ENCODE peak calls at places on chromosomes 1 and 21, in five cellular contexts. F is H1, J is GM12878, Y is K562, V is HepG2. Q is an unnamed sample.

GRCh38 chr1:234611153-234611798 is 1.3 kb upstream of the IRF2BP2 start:
- DNase-seq in F (peak), J (peak), Y (peak), V (peak), Q (peak)

GRCh38 chr1:3553166-3553939 is 58.0 kb downstream of the MEGF6 start:
- DNase-seq in F (no peak), J (no peak), Y (no peak), V (no peak), Q (no peak)

GRCh38 chr1:154886281-154887036 is 16.4 kb upstream of the KCNN3 start:
- DNase-seq in F (no peak), J (no peak), Y (peak), V (no peak), Q (no peak)

GRCh38 chr1:91768786-91769697 is 116.9 kb downstream of the TGFBR3 start:
- DNase-seq in F (no peak), J (no peak), Y (peak), V (no peak), Q (no peak)

GRCh38 chr1:3598522-3599285 is 12.6 kb downstream of the MEGF6 start:
- DNase-seq in F (no peak), J (no peak), Y (no peak), V (no peak), Q (no peak)

GRCh38 chr1:25356848-25357247 is 18.7 kb downstream of the TMEM50A start:
- DNase-seq in F (no peak), J (no peak), Y (no peak), V (no peak), Q (no peak)

GRCh38 chr1:200558866-200559459 is 61.6 kb downstream of the KIF14 start:
- DNase-seq in F (no peak), J (no peak), Y (peak), V (peak), Q (peak)

GRCh38 chr1:7049913-7050625 is 264.8 kb downstream of the CAMTA1 start:
- DNase-seq in F (no peak), J (no peak), Y (no peak), V (no peak), Q (no peak)

GRCh38 chr1:46202975-46203737 is at the start of gene LURAP1:
- DNase-seq in F (no peak), J (no peak), Y (peak), V (no peak), Q (no peak)

GRCh38 chr1:43853161-43853921 is 80.3 kb upstream of the ARTN start:
- DNase-seq in F (no peak), J (peak), Y (peak), V (no peak), Q (no peak)

GRCh38 chr1:115978292-115978941 is 2.1 kb downstream of the SLC22A15 start:
- DNase-seq in F (no peak), J (no peak), Y (no peak), V (no peak), Q (no peak)

GRCh38 chr1:47023268-47024137 is at the start of gene CYP4X1:
- DNase-seq in F (peak), J (no peak), Y (no peak), V (no peak), Q (no peak)

GRCh38 chr1:12344611-12345299 is 114.9 kb downstream of the VPS13D start:
- DNase-seq in F (no peak), J (peak), Y (no peak), V (no peak), Q (no peak)

GRCh38 chr1:166925791-166926483 is 49.4 kb downstream of the ILDR2 start:
- DNase-seq in F (no peak), J (no peak), Y (no peak), V (peak), Q (no peak)

GRCh38 chr1:11654571-11655262 is at the start of gene FBXO44:
- DNase-seq in F (no peak), J (no peak), Y (peak), V (peak), Q (no peak)

GRCh38 chr1:104353580-104353979 is 603.9 kb downstream of the AMY1C start:
- DNase-seq in F (no peak), J (no peak), Y (no peak), V (no peak), Q (no peak)

GRCh38 chr1:22388666-22389455 is 62.8 kb upstream of the ZBTB40 start:
- DNase-seq in F (no peak), J (no peak), Y (no peak), V (no peak), Q (no peak)

GRCh38 chr1:12524266-12524665 is 93.7 kb downstream of the DHRS3 start:
- DNase-seq in F (no peak), J (no peak), Y (no peak), V (no peak), Q (no peak)

GRCh38 chr21:35940074-35940927 is 120.0 kb downstream of the SETD4 start:
- DNase-seq in F (no peak), J (no peak), Y (peak), V (peak), Q (peak)

GRCh38 chr1:182622795-182623528 is 18.8 kb upstream of the RGS16 start:
- DNase-seq in F (no peak), J (no peak), Y (no peak), V (no peak), Q (no peak)

GRCh38 chr1:228283043-228283371 is 75.2 kb downstream of the OBSCN start:
- DNase-seq in F (no peak), J (no peak), Y (peak), V (no peak), Q (no peak)

GRCh38 chr1:236765831-236766230 is 29.3 kb upstream of the MTR start:
- DNase-seq in F (no peak), J (no peak), Y (no peak), V (no peak), Q (no peak)

GRCh38 chr1:155166006-155166372 is 7.1 kb downstream of the KRTCAP2 start:
- DNase-seq in F (no peak), J (no peak), Y (no peak), V (no peak), Q (no peak)

GRCh38 chr1:210654176-210654786 is 325.6 kb downstream of the HHAT start:
- DNase-seq in F (no peak), J (no peak), Y (no peak), V (no peak), Q (no peak)

GRCh38 chr21:45102391-45102932 is 28.1 kb downstream of the ADARB1 start:
- DNase-seq in F (no peak), J (no peak), Y (no peak), V (no peak), Q (peak)

DNA sequence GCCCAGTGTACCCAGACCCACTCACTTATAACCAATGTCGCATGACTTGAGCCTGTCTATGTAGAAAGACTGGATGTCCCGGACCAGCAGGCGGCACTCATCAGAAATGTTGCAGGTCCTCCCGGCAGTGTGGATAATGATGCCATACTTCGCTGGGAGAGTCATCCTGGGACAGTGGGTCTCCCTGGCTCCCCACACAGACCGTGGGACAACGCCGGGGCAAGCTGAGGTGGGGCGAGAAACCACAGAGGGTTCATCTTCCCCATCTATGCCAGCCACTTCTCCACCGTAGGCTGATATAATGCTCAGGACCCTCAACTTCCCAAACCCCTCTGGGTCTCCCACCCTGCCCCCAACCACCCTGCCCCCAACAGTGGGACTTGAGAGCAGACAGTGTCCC is 8.3 kb downstream of the PGLYRP4 start:
- DNase-seq in F (no peak), J (no peak), Y (no peak), V (no peak), Q (no peak)
- TF ChIP-seq SRF in F (no peak), J (no peak), Y (no peak), V (no peak), Q (no peak)

GRCh38 chr1:63189677-63190076 is 132.7 kb upstream of the FOXD3 start:
- DNase-seq in F (peak), J (no peak), Y (no peak), V (no peak), Q (peak)
- TF ChIP-seq SIN3A in F (peak), J (no peak), Y (no peak), V (no peak), Q (no peak)

GRCh38 chr1:48823161-48823560 is 46.5 kb upstream of the BEND5 start:
- DNase-seq in F (no peak), J (no peak), Y (no peak), V (no peak), Q (no peak)
- TF ChIP-seq SRF in F (no peak), J (no peak), Y (no peak), V (no peak), Q (no peak)

GRCh38 chr1:207909687-207910086 is 1.2 kb downstream of the CD34 start:
- DNase-seq in F (no peak), J (no peak), Y (no peak), V (no peak), Q (no peak)

GRCh38 chr1:207908112-207908734 is 2.7 kb downstream of the CD34 start:
- DNase-seq in F (no peak), J (no peak), Y (peak), V (no peak), Q (no peak)

GRCh38 chr1:207910678-207911354 is at the start of gene CD34:
- DNase-seq in F (no peak), J (no peak), Y (no peak), V (no peak), Q (no peak)

GRCh38 chr1:207913951-207914350 is 3.0 kb upstream of the CD34 start:
- DNase-seq in F (no peak), J (no peak), Y (no peak), V (no peak), Q (no peak)

GRCh38 chr1:207911983-207912760 is 1.2 kb upstream of the CD34 start:
- DNase-seq in F (no peak), J (no peak), Y (no peak), V (no peak), Q (no peak)
- TF ChIP-seq SIN3A in F (no peak), J (no peak), Y (no peak), V (no peak), Q (no peak)

DNA sequence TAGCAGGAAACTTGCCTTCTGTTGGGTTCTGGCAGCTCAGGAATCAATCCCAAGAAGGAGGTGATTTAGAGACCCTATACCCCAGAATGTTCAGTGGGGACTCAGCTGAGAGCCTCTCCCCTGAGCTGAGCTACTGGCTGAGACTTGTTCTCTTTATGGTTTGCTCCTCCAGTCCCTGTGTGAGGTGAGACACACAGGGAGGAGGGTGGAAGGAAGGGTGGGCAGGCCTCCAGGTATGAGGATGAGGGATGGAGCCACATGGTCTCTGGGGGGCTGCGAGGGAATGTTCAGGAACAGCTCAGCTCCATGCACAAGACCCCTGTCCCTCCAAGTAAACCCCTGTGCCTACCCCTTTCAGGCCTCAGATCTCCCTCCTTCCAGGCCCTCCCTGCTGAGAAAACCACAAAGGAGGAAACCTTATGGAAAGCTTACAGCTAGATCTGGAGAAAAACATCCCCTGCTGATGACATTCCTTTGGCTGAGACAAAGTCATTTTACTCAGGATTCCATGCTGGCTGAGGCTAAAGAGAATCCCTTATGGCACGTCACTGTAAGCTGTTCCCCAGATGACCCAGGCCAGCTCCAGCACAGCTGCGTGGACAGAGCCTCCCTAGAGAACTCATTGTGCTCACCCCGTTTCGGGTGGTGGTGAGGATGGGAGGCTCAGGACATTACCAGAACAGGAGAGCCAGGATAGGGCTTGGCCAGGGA is 91.5 kb upstream of the IPO9 start:
- DNase-seq in F (no peak), J (no peak), Y (no peak), V (no peak), Q (no peak)
- TF ChIP-seq SRF in F (no peak), J (no peak), Y (no peak), V (no peak), Q (no peak)

DNA sequence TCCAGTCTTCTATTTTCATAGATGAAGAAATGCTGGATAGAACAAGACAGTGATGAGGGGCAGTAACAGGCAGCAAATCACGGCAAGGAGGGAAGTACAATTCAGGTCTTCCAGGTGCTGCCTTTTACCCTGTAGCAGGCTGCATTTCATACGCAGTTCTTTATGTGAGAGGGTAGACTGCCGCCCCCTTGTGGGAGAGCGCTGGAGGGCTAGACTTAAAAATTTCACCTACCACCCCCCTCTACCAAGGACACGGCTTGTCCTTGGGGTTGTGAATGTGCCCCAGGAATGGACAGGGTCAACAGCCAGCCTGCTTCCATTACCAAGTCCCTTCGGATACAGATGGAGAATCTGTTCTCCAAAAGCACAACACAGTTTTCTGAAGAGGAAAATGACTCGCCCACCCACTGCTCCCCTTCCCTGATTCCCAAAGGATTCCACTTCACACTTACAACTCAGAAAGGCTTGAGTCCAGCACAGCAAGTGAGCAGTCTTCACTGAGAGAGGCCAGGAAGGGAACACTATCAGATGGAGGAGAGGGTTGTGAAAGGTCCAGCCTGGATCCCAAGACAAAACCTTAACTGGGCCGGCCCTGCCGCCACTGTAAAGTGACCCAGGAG is 7.4 kb downstream of the WDR77 start:
- DNase-seq in F (peak), J (no peak), Y (peak), V (peak), Q (no peak)
- TF ChIP-seq SIN3A in F (no peak), J (no peak), Y (no peak), V (no peak), Q (no peak)

GRCh38 chr1:157087030-157087429 is 12.6 kb downstream of the ETV3L start:
- DNase-seq in F (no peak), J (no peak), Y (no peak), V (no peak), Q (no peak)

GRCh38 chr1:157088607-157089006 is 11.0 kb downstream of the ETV3L start:
- DNase-seq in F (no peak), J (no peak), Y (no peak), V (no peak), Q (no peak)

GRCh38 chr1:157085416-157085815 is 14.2 kb downstream of the ETV3L start:
- DNase-seq in F (no peak), J (no peak), Y (no peak), V (no peak), Q (no peak)

GRCh38 chr1:157084720-157085119 is 14.9 kb downstream of the ETV3L start:
- DNase-seq in F (no peak), J (no peak), Y (no peak), V (no peak), Q (no peak)

GRCh38 chr1:157086299-157086698 is 13.3 kb downstream of the ETV3L start:
- DNase-seq in F (no peak), J (no peak), Y (no peak), V (no peak), Q (no peak)
- TF ChIP-seq SRF in F (no peak), J (no peak), Y (no peak), V (no peak), Q (no peak)

DNA sequence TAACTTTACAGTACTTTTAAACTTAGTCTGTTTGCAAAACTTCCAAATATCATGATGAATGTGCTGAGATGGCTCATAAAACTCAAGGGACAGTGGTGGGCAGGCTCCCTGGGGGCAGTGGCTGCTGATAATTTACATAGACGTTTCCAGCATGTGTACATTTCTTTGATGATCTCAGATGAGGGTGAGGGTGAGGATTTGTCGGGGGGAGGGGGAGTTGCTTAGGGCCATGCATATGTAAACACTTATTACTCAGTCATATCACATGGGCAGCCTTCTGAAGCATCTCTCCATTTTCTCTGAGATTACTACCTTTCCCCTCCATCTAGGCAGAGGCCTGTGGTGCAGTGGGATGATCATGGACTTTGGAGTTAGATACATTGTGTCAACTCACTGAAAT is 152.9 kb upstream of the HMGB4 start:
- DNase-seq in F (no peak), J (no peak), Y (no peak), V (no peak), Q (no peak)
- TF ChIP-seq SIN3A in F (no peak), J (no peak), Y (no peak), V (no peak), Q (no peak)